ENCODE peak calls at places on chromosomes 11 and 22, in ten cellular contexts. G, C, B, F, J, S, K, V, O and W are unnamed samples.
A peak's percentile ranks its signal among the peaks of the same experiment; 100 is the strongest.

GRCh38 chr11:31956310-31956709 is 134.6 kb upstream of the RCN1 start:
- DNase-seq in G (no peak), C (no peak), B (no peak), F (no peak), J (peak; percentile 8), S (no peak), K (no peak), V (no peak), O (no peak), W (no peak)

GRCh38 chr11:78646564-78647185 is 72.0 kb upstream of the NARS2 start:
- DNase-seq in G (no peak), C (peak; percentile 49), B (peak; percentile 60), F (peak; percentile 60), J (peak; percentile 49), S (no peak), K (no peak), V (peak; percentile 39), O (peak; percentile 78), W (no peak)

GRCh38 chr22:31092161-31092560 is 11.0 kb downstream of the SMTN start:
- DNase-seq in G (no peak), C (no peak), B (no peak), F (no peak), J (no peak), S (no peak), K (no peak), V (no peak), O (no peak), W (no peak)

GRCh38 chr11:27806122-27806521 is 105.9 kb upstream of the BDNF start:
- DNase-seq in G (no peak), C (no peak), B (no peak), F (no peak), J (no peak), S (no peak), K (no peak), V (no peak), O (no peak), W (no peak)

GRCh38 chr22:31646186-31647019 is 15.6 kb downstream of the PISD start:
- DNase-seq in G (no peak), C (peak; percentile 95), B (peak; percentile 59), F (peak; percentile 68), J (peak; percentile 95), S (no peak), K (peak; percentile 96), V (no peak), O (no peak), W (no peak)

GRCh38 chr11:57491371-57492061 is 24.0 kb downstream of the SLC43A1 start:
- DNase-seq in G (no peak), C (peak; percentile 34), B (peak; percentile 48), F (peak; percentile 74), J (no peak), S (no peak), K (no peak), V (no peak), O (no peak), W (no peak)

GRCh38 chr11:848988-849824 is 6.6 kb downstream of the TSPAN4 start:
- DNase-seq in G (no peak), C (no peak), B (no peak), F (peak; percentile 80), J (no peak), S (no peak), K (no peak), V (no peak), O (peak; percentile 53), W (peak; percentile 85)

GRCh38 chr11:64893194-64894069 is 15.0 kb upstream of the EHD1 start:
- DNase-seq in G (no peak), C (no peak), B (peak; percentile 81), F (no peak), J (no peak), S (no peak), K (no peak), V (no peak), O (no peak), W (no peak)

GRCh38 chr11:690738-691633 is 4.0 kb downstream of the DEAF1 start:
- DNase-seq in G (no peak), C (no peak), B (no peak), F (no peak), J (no peak), S (no peak), K (no peak), V (no peak), O (no peak), W (no peak)

GRCh38 chr22:20116951-20117645 is at the start of gene TRMT2A:
- DNase-seq in G (peak; percentile 91), C (peak; percentile 98), B (peak; percentile 98), F (peak; percentile 99), J (peak; percentile 99), S (peak; percentile 99), K (peak; percentile 94), V (peak; percentile 96), O (peak; percentile 99), W (peak; percentile 99)
- TF ChIP-seq CTCF in G (no peak), C (no peak), B (no peak), F (no peak), J (no peak), S (peak; percentile 32), K (no peak), V (no peak), O (no peak), W (peak; percentile 35)

GRCh38 chr11:70418130-70418529 is 19.8 kb downstream of the CTTN start:
- DNase-seq in G (no peak), C (no peak), B (no peak), F (no peak), J (no peak), S (no peak), K (no peak), V (no peak), O (no peak), W (no peak)
- TF ChIP-seq CTCF in G (no peak), C (no peak), B (no peak), F (no peak), J (no peak), S (no peak), K (no peak), V (no peak), O (no peak), W (no peak)

GRCh38 chr22:26672590-26673468 is 15.4 kb downstream of the MIAT start:
- DNase-seq in G (peak; percentile 98), C (peak; percentile 96), B (peak; percentile 94), F (peak; percentile 86), J (peak; percentile 94), S (peak; percentile 92), K (peak; percentile 88), V (peak; percentile 85), O (peak; percentile 92), W (peak; percentile 88)

GRCh38 chr22:26675687-26676273 is 18.4 kb downstream of the MIAT start:
- DNase-seq in G (no peak), C (no peak), B (no peak), F (no peak), J (no peak), S (no peak), K (no peak), V (no peak), O (no peak), W (no peak)

GRCh38 chr22:26673485-26673884 is 16.1 kb downstream of the MIAT start:
- DNase-seq in G (no peak), C (peak; percentile 12), B (no peak), F (no peak), J (no peak), S (no peak), K (no peak), V (no peak), O (no peak), W (no peak)

GRCh38 chr22:26672060-26672471 is 14.7 kb downstream of the MIAT start:
- DNase-seq in G (no peak), C (no peak), B (no peak), F (peak; percentile 47), J (no peak), S (no peak), K (no peak), V (no peak), O (no peak), W (no peak)

GRCh38 chr22:26674211-26675190 is 17.1 kb downstream of the MIAT start:
- DNase-seq in G (no peak), C (no peak), B (no peak), F (no peak), J (no peak), S (no peak), K (no peak), V (no peak), O (peak; percentile 12), W (no peak)
- TF ChIP-seq CTCF in G (peak; percentile 58), C (no peak), B (no peak), F (no peak), J (no peak), S (no peak), K (no peak), V (no peak), O (no peak), W (no peak)

DNA sequence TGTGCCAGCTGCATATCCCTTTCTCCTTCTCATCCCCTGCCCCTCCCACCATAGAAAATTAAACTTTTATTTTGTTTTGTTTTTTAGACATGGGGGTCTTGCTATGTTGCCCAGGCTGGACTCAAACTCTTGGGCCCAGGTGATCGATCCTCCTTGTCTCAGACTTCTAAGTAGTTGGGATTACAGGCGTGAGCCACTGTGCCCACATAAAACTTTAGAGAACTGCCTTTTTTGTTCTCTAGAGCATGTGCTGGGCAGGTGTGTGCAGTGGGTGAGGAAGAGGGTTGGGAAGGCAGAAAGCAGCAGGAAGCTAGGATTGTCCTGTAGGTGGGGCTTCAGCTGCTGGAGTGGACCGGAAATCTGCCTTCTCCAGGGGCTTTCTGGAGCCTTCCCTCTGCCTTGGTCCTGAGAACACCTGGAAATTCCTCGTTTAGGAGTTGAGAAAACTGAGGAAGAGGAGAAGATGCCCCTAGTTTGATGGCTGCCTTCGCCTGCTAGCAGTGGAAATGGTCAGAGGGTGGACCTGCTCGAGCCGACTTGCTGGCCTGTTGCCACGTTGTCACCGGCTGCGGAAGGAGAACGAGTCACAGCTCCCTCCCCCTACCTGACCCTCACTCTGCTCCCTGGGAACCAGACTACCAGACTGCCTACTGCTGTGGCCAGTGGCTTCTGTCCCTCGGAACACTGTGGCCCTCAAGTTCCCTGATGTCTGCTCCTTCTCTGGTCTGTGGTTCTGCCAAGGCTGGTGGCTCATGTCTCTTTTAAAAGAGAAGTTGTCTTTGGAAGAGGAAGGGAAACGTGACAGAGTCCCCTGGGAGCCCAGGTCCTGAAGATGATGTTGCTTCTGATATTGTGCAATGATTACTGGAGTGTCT is 4.0 kb downstream of the ST14 start:
- DNase-seq in G (no peak), C (no peak), B (peak; percentile 19), F (no peak), J (no peak), S (peak; percentile 66), K (no peak), V (no peak), O (peak; percentile 77), W (no peak)
- TF ChIP-seq CTCF in G (no peak), C (no peak), B (no peak), F (no peak), J (no peak), S (no peak), K (peak; percentile 11), V (no peak), O (no peak), W (no peak)

GRCh38 chr11:33721984-33722383 is 14.2 kb downstream of the CD59 start:
- DNase-seq in G (no peak), C (no peak), B (no peak), F (no peak), J (no peak), S (no peak), K (no peak), V (no peak), O (no peak), W (no peak)
- TF ChIP-seq CTCF in G (no peak), C (no peak), B (no peak), F (no peak), J (no peak), S (no peak), K (no peak), V (no peak), O (no peak), W (no peak)